ENCODE peak calls at places on chromosomes 1 and 21, in five cellular contexts. G is suprapubic skin, K is H7, I is RWPE1, B is NCI-H226. C is an unnamed sample.

GRCh38 chr1:17340358-17340757 is 31.6 kb upstream of the PADI6 start:
- DNase-seq in G (no peak), K (no peak), I (peak), B (peak), C (no peak)

GRCh38 chr21:39149008-39149407 is 34.2 kb downstream of the PSMG1 start:
- DNase-seq in G (no peak), K (no peak), I (no peak), B (no peak), C (no peak)

GRCh38 chr1:202135221-202135721 is 9.3 kb downstream of the ARL8A start:
- DNase-seq in G (no peak), K (peak), I (peak), B (peak), C (peak)

GRCh38 chr21:25997788-25998611 is 172.6 kb downstream of the APP start:
- DNase-seq in G (no peak), K (peak), I (no peak), B (no peak), C (peak)

GRCh38 chr1:17539202-17539525 is 334 bp upstream of the ARHGEF10L start:
- DNase-seq in G (no peak), K (no peak), I (no peak), B (no peak), C (no peak)

GRCh38 chr1:51741121-51741681 is 124.3 kb downstream of the OSBPL9 start:
- DNase-seq in G (no peak), K (no peak), I (no peak), B (no peak), C (no peak)

GRCh38 chr1:34918609-34919561 is 10.6 kb downstream of the DLGAP3 start:
- DNase-seq in G (no peak), K (peak), I (no peak), B (no peak), C (no peak)

GRCh38 chr1:174953657-174954435 is 45.9 kb upstream of the CACYBP start:
- DNase-seq in G (no peak), K (no peak), I (no peak), B (no peak), C (no peak)

GRCh38 chr1:228249508-228250305 is 41.9 kb downstream of the OBSCN start:
- DNase-seq in G (no peak), K (no peak), I (no peak), B (no peak), C (no peak)

GRCh38 chr1:21050031-21050430 is 126.7 kb downstream of the EIF4G3 start:
- DNase-seq in G (no peak), K (no peak), I (no peak), B (no peak), C (no peak)

GRCh38 chr1:22731924-22732522 is 21.4 kb downstream of the EPHB2 start:
- DNase-seq in G (no peak), K (peak), I (no peak), B (peak), C (no peak)

GRCh38 chr1:244329591-244330317 is 122.0 kb downstream of the ADSS2 start:
- DNase-seq in G (no peak), K (no peak), I (no peak), B (peak), C (no peak)

GRCh38 chr1:150164224-150164623 is 14.5 kb downstream of the PLEKHO1 start:
- DNase-seq in G (no peak), K (no peak), I (no peak), B (no peak), C (no peak)

GRCh38 chr1:206563367-206563953 is 48.8 kb downstream of the EIF2D start:
- DNase-seq in G (no peak), K (no peak), I (no peak), B (no peak), C (no peak)

C was measured in stomach.